ENCODE peak calls at places on chromosomes 2 and 18, in eight cellular contexts. U is SW 1271, T is AG08396, C is NCI-H1092 treated with DMSO at 0.1 percent for 48 hours, S is H9, E is GM23248, M is NCI-H2029, B is SJCRH30. X is an unnamed sample.

GRCh38 chr2:60094450-60094929 is 459.0 kb downstream of the BCL11A start:
- DNase-seq in U (no peak), S (no peak), M (peak), E (no peak), T (no peak), C (peak), B (no peak), X (peak)

GRCh38 chr2:215652432-215652831 is 216.6 kb upstream of the FN1 start:
- DNase-seq in C (no peak), E (peak), M (no peak), B (no peak), U (no peak), S (no peak), T (peak), X (no peak)

GRCh38 chr2:85758361-85759256 is 4.8 kb downstream of the ATOH8 start:
- DNase-seq in U (no peak), C (peak), S (no peak), B (peak), M (peak), E (peak), T (no peak), X (peak)

GRCh38 chr2:105308785-105309540 is 20.6 kb downstream of the TGFBRAP1 start:
- DNase-seq in T (no peak), S (no peak), C (no peak), E (no peak), B (no peak), U (no peak), M (no peak), X (no peak)

GRCh38 chr2:47662547-47662946 is 120.4 kb upstream of the MSH6 start:
- DNase-seq in C (no peak), U (no peak), B (no peak), M (no peak), S (no peak), T (no peak), E (no peak), X (no peak)

GRCh38 chr18:70249118-70249517 is 39.7 kb upstream of the SOCS6 start:
- DNase-seq in M (no peak), B (no peak), T (peak), E (peak), S (no peak), U (no peak), C (no peak), X (no peak)

GRCh38 chr2:136171223-136171622 is 53.3 kb upstream of the CXCR4 start:
- DNase-seq in C (no peak), T (no peak), E (no peak), M (no peak), S (no peak), U (no peak), B (no peak), X (no peak)

GRCh38 chr18:12884521-12885323 is 685 bp upstream of the PTPN2 start:
- DNase-seq in B (no peak), S (no peak), U (no peak), E (peak), M (no peak), C (no peak), T (no peak), X (no peak)

GRCh38 chr2:69083126-69083733 is 70.3 kb downstream of the ANTXR1 start:
- DNase-seq in U (no peak), B (no peak), T (peak), C (no peak), M (no peak), E (peak), S (no peak), X (peak)

GRCh38 chr2:42835577-42836371 is 43.4 kb upstream of the HAAO start:
- DNase-seq in T (peak), E (peak), M (no peak), B (peak), U (peak), C (no peak), S (no peak), X (no peak)

GRCh38 chr2:228474466-228474865 is 293.0 kb upstream of the SPHKAP start:
- DNase-seq in U (no peak), C (no peak), E (peak), M (no peak), B (no peak), S (no peak), T (no peak), X (no peak)

GRCh38 chr2:29307522-29307921 is 192.3 kb downstream of the CLIP4 start:
- DNase-seq in B (no peak), M (no peak), C (no peak), U (no peak), E (no peak), S (no peak), T (no peak), X (no peak)

GRCh38 chr2:38742797-38743559 is 8.2 kb downstream of the SRSF7 start:
- DNase-seq in C (no peak), U (no peak), B (no peak), E (no peak), T (no peak), S (no peak), M (no peak), X (no peak)

GRCh38 chr2:75238670-75239330 is 39.5 kb upstream of the TACR1 start:
- DNase-seq in E (peak), T (peak), C (no peak), S (no peak), M (no peak), B (no peak), U (no peak), X (no peak)

GRCh38 chr2:178279142-178279541 is 84.8 kb downstream of the OSBPL6 start:
- DNase-seq in E (peak), U (no peak), C (no peak), S (no peak), M (no peak), T (peak), B (peak), X (peak)

GRCh38 chr2:129895061-129895460 is 84.4 kb upstream of the RAB6C start:
- DNase-seq in B (no peak), C (no peak), S (no peak), M (no peak), E (no peak), U (no peak), T (no peak), X (no peak)

GRCh38 chr2:177799531-177799930 is 273.0 kb downstream of the PDE11A start:
- DNase-seq in M (peak), U (no peak), C (peak), E (peak), T (peak), S (peak), B (peak), X (peak)

GRCh38 chr2:207257291-207258190 is 91.8 kb upstream of the KLF7 start:
- DNase-seq in S (no peak), U (no peak), M (peak), C (peak), B (no peak), E (peak), T (no peak), X (no peak)

GRCh38 chr2:186330050-186330449 is 156.0 kb upstream of the ZC3H15 start:
- DNase-seq in E (no peak), B (no peak), M (no peak), U (no peak), S (no peak), T (no peak), C (no peak), X (no peak)

GRCh38 chr2:64157792-64158191 is 13.6 kb upstream of the PELI1 start:
- DNase-seq in C (no peak), M (no peak), T (no peak), E (peak), U (no peak), B (no peak), S (no peak), X (no peak)

GRCh38 chr2:241903121-241904010 is 33.8 kb downstream of the RTP5 start:
- DNase-seq in T (no peak), S (peak), M (no peak), B (no peak), U (no peak), E (no peak), C (no peak), X (no peak)

GRCh38 chr2:234488913-234489451 is 7.9 kb downstream of the ARL4C start:
- DNase-seq in C (no peak), B (no peak), E (no peak), S (no peak), U (no peak), M (no peak), T (no peak), X (no peak)

GRCh38 chr2:133241231-133241575 is 327.1 kb downstream of the NCKAP5 start:
- DNase-seq in M (no peak), S (no peak), T (peak), E (peak), C (no peak), B (no peak), U (no peak), X (no peak)

GRCh38 chr2:96539215-96539920 is 2.8 kb downstream of the ARID5A start:
- DNase-seq in C (no peak), M (no peak), T (no peak), S (no peak), B (no peak), U (no peak), E (no peak), X (no peak)

GRCh38 chr18:3869848-3870247 is 419.9 kb downstream of the TGIF1 start:
- DNase-seq in B (no peak), M (peak), E (peak), T (peak), S (no peak), C (peak), U (no peak), X (no peak)

GRCh38 chr2:158781562-158781961 is 13.6 kb upstream of the DAPL1 start:
- DNase-seq in U (no peak), C (no peak), S (no peak), B (no peak), M (no peak), E (peak), T (peak), X (peak)

GRCh38 chr2:215611609-215612386 is 175.9 kb upstream of the FN1 start:
- DNase-seq in M (no peak), T (no peak), C (no peak), E (no peak), S (no peak), U (no peak), B (no peak), X (no peak)

GRCh38 chr18:76621184-76621583 is 126.1 kb upstream of the ZNF516 start:
- DNase-seq in M (no peak), C (peak), E (peak), U (no peak), B (no peak), T (no peak), S (no peak), X (no peak)

GRCh38 chr2:68031546-68032160 is 31.2 kb downstream of the C1D start:
- DNase-seq in E (peak), M (peak), T (peak), C (peak), S (no peak), U (peak), B (no peak), X (no peak)

GRCh38 chr2:47818777-47819176 is 35.8 kb downstream of the MSH6 start:
- DNase-seq in U (no peak), E (no peak), M (peak), S (no peak), B (no peak), T (no peak), C (no peak), X (no peak)

GRCh38 chr2:6960659-6961058 is 43.4 kb downstream of the RNF144A start:
- DNase-seq in E (peak), M (peak), C (no peak), U (no peak), T (no peak), B (no peak), S (no peak), X (no peak)

GRCh38 chr18:22609642-22610041 is 191.9 kb upstream of the CTAGE1 start:
- DNase-seq in M (peak), T (no peak), C (no peak), B (peak), U (no peak), E (peak), S (no peak), X (peak)

GRCh38 chr2:241005569-241005968 is 7.2 kb downstream of the SNED1 start:
- DNase-seq in U (no peak), E (no peak), T (no peak), M (no peak), C (no peak), B (no peak), S (no peak), X (no peak)

GRCh38 chr2:60555066-60555793 is 1.8 kb upstream of the BCL11A start:
- DNase-seq in C (peak), S (peak), B (peak), T (peak), U (peak), E (peak), M (no peak), X (peak)

GRCh38 chr2:230459213-230459612 is 43.2 kb downstream of the SP100 start:
- DNase-seq in M (no peak), B (no peak), S (no peak), U (no peak), C (no peak), E (no peak), T (no peak), X (no peak)

GRCh38 chr2:233928594-233929351 is 11.6 kb downstream of the TRPM8 start:
- DNase-seq in U (no peak), E (peak), B (peak), C (peak), T (no peak), M (peak), S (peak), X (peak)

GRCh38 chr18:58388736-58389135 is 240.2 kb downstream of the ALPK2 start:
- DNase-seq in C (no peak), B (peak), M (no peak), E (no peak), T (no peak), U (no peak), S (peak), X (no peak)

GRCh38 chr18:7447629-7448028 is 119.5 kb upstream of the PTPRM start:
- DNase-seq in T (no peak), M (no peak), B (no peak), U (no peak), C (no peak), S (no peak), E (peak), X (no peak)